ENCODE peak calls at places on chromosomes 6 and 20, in seven cellular contexts. N is tibial nerve, Q is brain microvascular endothelial cell, M is left ventricle myocardium inferior, A is IMR-90, X is endodermal cell, C is lower lobe of right lung. Z is an unnamed sample. For H3K27me3, the result is how much of the 10 kb centered on the place peaks cover.

GRCh38 chr6:128284128-128284527 is 236.3 kb downstream of the PTPRK start:
- DNase-seq in N (no peak), Q (no peak), M (no peak), A (no peak), X (no peak), C (no peak), Z (no peak)

GRCh38 chr6:33080127-33081089 is 4.6 kb downstream of the HLA-DPB1 start:
- DNase-seq in N (peak), Q (peak), M (peak), A (peak), X (peak), C (peak), Z (peak)

GRCh38 chr20:51480507-51481270 is 61.8 kb downstream of the NFATC2 start:
- DNase-seq in N (no peak), Q (no peak), M (no peak), A (no peak), X (no peak), C (no peak), Z (no peak)

GRCh38 chr20:12927489-12927888 is 81.3 kb upstream of the SPTLC3 start:
- DNase-seq in N (no peak), Q (peak), M (no peak), A (peak), X (no peak), C (no peak), Z (no peak)

GRCh38 chr20:20303742-20304141 is 64.2 kb upstream of the INSM1 start:
- DNase-seq in N (no peak), Q (no peak), M (peak), A (no peak), X (no peak), C (no peak), Z (no peak)

GRCh38 chr6:99334526-99335127 is 14.8 kb downstream of the FAXC start:
- DNase-seq in N (no peak), Q (peak), M (no peak), A (peak), X (peak), C (no peak), Z (no peak)

GRCh38 chr6:16854986-16855385 is 93.7 kb upstream of the ATXN1 start:
- DNase-seq in N (no peak), Q (no peak), M (no peak), A (peak), X (no peak), C (no peak), Z (no peak)

GRCh38 chr6:41344865-41345264 is 9.5 kb downstream of the NCR2 start:
- DNase-seq in N (no peak), Q (no peak), M (no peak), A (no peak), X (no peak), C (no peak), Z (no peak)

GRCh38 chr6:108996208-108996607 is 98.4 kb downstream of the SESN1 start:
- DNase-seq in N (no peak), Q (no peak), M (no peak), A (no peak), X (no peak), C (no peak), Z (no peak)

GRCh38 chr6:90003941-90004340 is 109.7 kb downstream of the GJA10 start:
- DNase-seq in N (no peak), Q (no peak), M (no peak), A (peak), X (no peak), C (no peak), Z (no peak)

GRCh38 chr6:47064274-47064673 is 22.1 kb upstream of the ADGRF1 start:
- DNase-seq in N (no peak), Q (no peak), M (no peak), A (no peak), X (no peak), C (no peak), Z (no peak)

GRCh38 chr6:47062346-47062745 is 20.2 kb upstream of the ADGRF1 start:
- DNase-seq in N (no peak), Q (no peak), M (no peak), A (no peak), X (no peak), C (no peak), Z (no peak)

GRCh38 chr6:47059216-47059885 is 17.2 kb upstream of the ADGRF1 start:
- DNase-seq in N (no peak), Q (no peak), M (no peak), A (no peak), X (no peak), C (no peak), Z (no peak)

GRCh38 chr6:47057830-47058540 is 15.9 kb upstream of the ADGRF1 start:
- DNase-seq in N (no peak), Q (peak), M (no peak), A (no peak), X (no peak), C (no peak), Z (no peak)

GRCh38 chr6:47061631-47062300 is 19.6 kb upstream of the ADGRF1 start:
- DNase-seq in N (no peak), Q (peak), M (no peak), A (no peak), X (no peak), C (no peak), Z (no peak)
- H3K27ac ChIP-seq in N (no peak), Q (no peak), M (peak), A (no peak), X (no peak), C (no peak), Z (no peak)

GRCh38 chr6:127117979-127118504 is 429 bp upstream of the RSPO3 start:
- DNase-seq in N (no peak), Q (no peak), M (no peak), A (no peak), X (peak), C (peak), Z (no peak)

GRCh38 chr6:127120787-127121636 is 2.5 kb downstream of the RSPO3 start:
- DNase-seq in N (peak), Q (peak), M (peak), A (peak), X (peak), C (peak), Z (peak)

GRCh38 chr6:127119361-127120108 is 1.1 kb downstream of the RSPO3 start:
- DNase-seq in N (no peak), Q (no peak), M (no peak), A (no peak), X (peak), C (peak), Z (no peak)

GRCh38 chr6:127120109-127120786 is 1.8 kb downstream of the RSPO3 start:
- DNase-seq in N (no peak), Q (no peak), M (no peak), A (no peak), X (peak), C (peak), Z (no peak)

GRCh38 chr6:127118505-127119360 is at the start of gene RSPO3:
- DNase-seq in N (no peak), Q (peak), M (no peak), A (peak), X (peak), C (peak), Z (no peak)
- TF ChIP-seq CTCF in N (no peak), Q (peak), M (no peak), A (no peak), X (no peak), C (no peak), Z (no peak)

GRCh38 chr20:61262514-61262913 is 10.5 kb downstream of the CDH4 start:
- DNase-seq in N (no peak), Q (no peak), M (no peak), A (no peak), X (no peak), C (no peak), Z (no peak)

GRCh38 chr20:61260905-61261304 is 8.8 kb downstream of the CDH4 start:
- DNase-seq in N (no peak), Q (no peak), M (no peak), A (no peak), X (peak), C (no peak), Z (no peak)

GRCh38 chr20:61263938-61264337 is 11.9 kb downstream of the CDH4 start:
- DNase-seq in N (no peak), Q (no peak), M (no peak), A (no peak), X (no peak), C (no peak), Z (no peak)

GRCh38 chr20:61262036-61262435 is 10.0 kb downstream of the CDH4 start:
- DNase-seq in N (no peak), Q (no peak), M (no peak), A (no peak), X (no peak), C (no peak), Z (no peak)

GRCh38 chr20:61263084-61263695 is 11.1 kb downstream of the CDH4 start:
- DNase-seq in N (no peak), Q (peak), M (no peak), A (peak), X (peak), C (no peak), Z (no peak)
- H3K27me3 ChIP-seq in N (under half), Q (under half), M (half or more), A (under half), X (half or more), C (under half), Z (under half)

DNA sequence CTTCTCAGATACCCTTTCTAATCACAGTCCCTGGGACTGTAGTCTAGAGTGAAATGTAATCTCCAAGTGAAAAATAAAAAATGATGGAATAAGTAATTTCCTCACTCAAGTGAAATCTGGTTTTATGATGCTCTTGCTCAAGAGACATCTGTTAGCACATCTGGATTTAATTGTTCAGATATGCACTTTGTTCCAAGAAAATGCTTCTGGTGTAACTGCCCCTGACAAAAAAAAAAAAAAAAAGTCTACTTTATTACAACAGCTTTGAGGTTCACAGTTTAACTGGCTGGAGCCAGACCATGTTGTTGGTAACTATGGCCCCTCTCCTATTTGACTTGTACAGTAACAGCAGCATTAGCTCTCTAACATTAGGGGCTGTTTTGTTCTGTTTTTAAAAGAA is 251.7 kb downstream of the BTBD9 start:
- DNase-seq in N (no peak), Q (no peak), M (no peak), A (peak), X (no peak), C (no peak), Z (no peak)
- H3K27ac ChIP-seq in N (no peak), Q (no peak), M (peak), A (no peak), X (no peak), C (no peak), Z (no peak)